ENCODE peak calls at places on chromosomes 4 and X, in eight cellular contexts. E, L, J, T, Z, D, C and P are unnamed samples. For H3K4me1, the result is how much of the 10 kb centered on the place peaks cover.

GRCh38 chrX:149374751-149375150 is 130.4 kb downstream of the IDS start:
- DNase-seq in E (no peak), L (no peak), J (no peak), T (no peak), Z (no peak), D (no peak), C (no peak), P (no peak)

GRCh38 chrX:43836435-43837184 is 45.6 kb downstream of the MAOB start:
- DNase-seq in E (no peak), L (peak), J (no peak), T (no peak), Z (no peak), D (no peak), C (peak), P (no peak)

GRCh38 chr4:1045595-1046201 is 34.3 kb downstream of the FGFRL1 start:
- DNase-seq in E (peak), L (no peak), J (no peak), T (no peak), Z (no peak), D (no peak), C (no peak), P (no peak)

GRCh38 chrX:150361777-150362351 is 1.3 kb upstream of the MAMLD1 start:
- DNase-seq in E (peak), L (no peak), J (no peak), T (no peak), Z (no peak), D (no peak), C (no peak), P (no peak)

GRCh38 chrX:122552291-122552800 is 631.7 kb upstream of the GRIA3 start:
- DNase-seq in E (no peak), L (no peak), J (no peak), T (no peak), Z (no peak), D (no peak), C (no peak), P (no peak)

GRCh38 chrX:37967714-37968113 is 38.6 kb upstream of the SYTL5 start:
- DNase-seq in E (no peak), L (no peak), J (no peak), T (no peak), Z (no peak), D (no peak), C (no peak), P (no peak)

GRCh38 chr4:158038718-158039117 is 134.1 kb downstream of the GASK1B start:
- DNase-seq in E (no peak), L (no peak), J (no peak), T (no peak), Z (no peak), D (no peak), C (no peak), P (no peak)

GRCh38 chrX:100048156-100048555 is 361.9 kb downstream of the PCDH19 start:
- DNase-seq in E (no peak), L (no peak), J (no peak), T (no peak), Z (no peak), D (no peak), C (no peak), P (no peak)

GRCh38 chr4:83022724-83023427 is 12.1 kb upstream of the COPS4 start:
- DNase-seq in E (no peak), L (no peak), J (no peak), T (no peak), Z (no peak), D (no peak), C (peak), P (no peak)

GRCh38 chr4:56646341-56646740 is 34.8 kb downstream of the HOPX start:
- DNase-seq in E (no peak), L (no peak), J (no peak), T (no peak), Z (no peak), D (no peak), C (no peak), P (no peak)
- TF ChIP-seq POLR2A in E (no peak), L (no peak), J (no peak), T (no peak), Z (no peak), D (no peak), C (no peak), P (no peak)

DNA sequence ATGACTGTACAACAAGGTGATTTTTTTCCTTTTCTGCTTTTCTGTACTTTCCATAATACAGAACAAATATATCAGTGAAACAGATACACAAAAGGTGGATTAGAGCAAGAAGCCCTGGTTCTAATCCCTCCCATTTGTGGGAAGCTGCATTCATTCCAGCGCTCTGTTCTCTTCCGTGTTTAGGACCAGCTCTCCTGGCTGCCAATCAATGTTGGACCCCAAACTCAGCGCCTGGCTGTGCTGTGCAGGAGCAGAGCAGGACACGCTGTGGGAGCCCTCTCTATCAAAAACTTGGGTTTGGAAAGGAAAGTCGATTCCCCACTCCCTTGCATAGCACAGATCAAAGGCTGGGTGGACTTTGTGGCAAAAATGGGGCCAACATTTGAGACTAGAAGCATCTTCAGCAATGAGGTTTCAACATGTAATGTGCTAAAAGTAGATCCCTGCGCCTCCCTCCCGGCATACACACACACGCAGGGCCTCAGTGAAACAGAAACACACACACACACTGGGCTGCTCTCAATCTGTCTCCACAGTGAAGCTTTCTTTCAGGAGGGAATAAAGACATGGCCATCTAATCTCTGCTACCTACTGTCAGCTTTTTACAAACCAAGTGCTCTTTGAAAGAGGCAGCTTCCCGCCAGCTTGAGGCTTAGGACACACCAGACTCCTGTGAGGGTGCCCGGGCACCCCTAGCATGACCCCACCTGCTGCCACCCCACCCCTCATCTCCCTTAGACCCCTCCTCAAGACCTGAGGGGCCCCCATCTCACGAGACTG is 12.2 kb downstream of the WDR1 start:
- DNase-seq in E (no peak), L (no peak), J (no peak), T (no peak), Z (no peak), D (no peak), C (no peak), P (no peak)
- H3K4me1 ChIP-seq in E (under half), L (under half), J (half or more), T (half or more), Z (under half), D (half or more), C (half or more), P (under half)

DNA sequence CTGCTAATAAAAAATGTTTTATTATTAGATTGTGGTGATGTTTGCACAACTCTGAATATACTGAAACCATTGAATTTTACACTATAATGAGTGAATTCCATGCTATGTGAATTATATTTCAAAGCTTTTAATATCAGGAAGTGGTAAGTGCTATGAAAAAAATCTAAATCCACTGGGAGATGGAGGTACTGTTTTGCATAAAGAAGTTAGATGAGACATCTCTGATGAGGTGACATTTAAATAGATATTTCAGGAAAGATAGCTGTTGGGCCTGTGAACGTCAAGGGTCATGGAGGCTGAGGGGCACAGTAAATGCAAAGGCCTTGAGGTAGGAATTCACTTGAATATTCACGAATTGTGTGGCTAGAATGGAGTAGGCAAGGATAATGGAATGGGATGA is 12.3 kb downstream of the DCUN1D4 start:
- DNase-seq in E (no peak), L (no peak), J (no peak), T (no peak), Z (no peak), D (no peak), C (no peak), P (no peak)
- TF ChIP-seq POLR2AphosphoS5 in E (no peak), L (no peak), J (no peak), T (no peak), Z (no peak), D (no peak), C (no peak), P (no peak)

DNA sequence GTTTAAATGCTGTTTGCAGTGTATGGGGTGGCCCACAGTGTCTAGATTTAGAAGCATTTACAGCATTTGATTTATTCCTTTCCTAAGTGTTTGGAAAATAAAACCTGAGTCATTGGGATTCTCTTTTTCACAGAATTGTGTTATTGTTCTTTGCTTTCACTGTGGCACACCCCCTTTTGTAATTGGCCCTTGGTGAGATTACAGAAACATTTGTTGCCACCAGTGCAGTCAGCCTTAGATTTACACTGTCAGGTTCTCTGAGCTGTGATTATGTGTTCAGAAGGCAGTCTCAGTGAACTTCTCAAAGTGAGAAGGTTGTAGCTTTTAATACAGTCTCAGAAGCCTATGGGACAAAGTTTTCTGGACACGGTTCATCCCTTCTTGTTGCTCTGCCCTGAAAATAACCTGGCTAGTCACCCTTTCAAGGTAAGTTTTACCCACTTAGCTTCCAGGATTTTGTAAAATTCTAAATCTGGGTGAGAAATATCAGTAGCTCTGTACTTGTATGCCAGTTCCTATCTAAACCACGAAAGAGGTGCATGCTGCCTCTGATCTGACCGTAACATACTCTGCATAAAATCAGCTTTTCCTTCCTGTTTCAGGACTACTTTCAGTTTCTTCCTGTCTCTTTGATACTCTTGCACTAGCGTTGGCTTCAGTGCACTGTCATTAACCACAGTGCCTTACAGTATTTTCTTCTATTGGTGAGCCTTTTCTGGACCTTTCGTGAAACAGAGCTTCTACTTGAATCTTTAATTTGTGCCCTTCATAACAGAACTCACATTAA is 12.6 kb downstream of the RUFY3 start:
- DNase-seq in E (no peak), L (no peak), J (no peak), T (no peak), Z (no peak), D (peak), C (peak), P (peak)
- TF ChIP-seq POLR2A in E (peak), L (no peak), J (no peak), T (no peak), Z (no peak), D (no peak), C (no peak), P (no peak)

GRCh38 chr4:89863533-89863932 is 26.6 kb upstream of the SNCA start:
- DNase-seq in E (no peak), L (no peak), J (no peak), T (no peak), Z (no peak), D (no peak), C (no peak), P (no peak)
- H3K4me1 ChIP-seq in E (under half), L (under half), J (under half), T (under half), Z (under half), D (under half), C (under half), P (under half)

GRCh38 chr4:40525811-40526598 is 103.7 kb downstream of the RBM47 start:
- DNase-seq in E (no peak), L (peak), J (no peak), T (peak), Z (no peak), D (no peak), C (no peak), P (peak)
- TF ChIP-seq POLR2AphosphoS5 in E (no peak), L (no peak), J (no peak), T (no peak), Z (no peak), D (no peak), C (no peak), P (peak)